ENCODE peak calls at places on chromosomes 6 and 20, in four cellular contexts. C is fibroblast of the aortic adventitia, A is lung, N is mucosa of descending colon. W is an unnamed sample.

GRCh38 chr20:23361108-23361650 is 803 bp upstream of the GZF1 start:
- DNase-seq in C (peak; percentile 49), A (no peak), N (peak; percentile 48), W (peak; percentile 29)

GRCh38 chr6:87945966-87946365 is 101.7 kb upstream of the SPACA1 start:
- DNase-seq in C (peak; percentile 66), A (no peak), N (no peak), W (no peak)

GRCh38 chr6:158020811-158021210 is 39.1 kb downstream of the SYNJ2 start:
- DNase-seq in C (no peak), A (no peak), N (no peak), W (no peak)

GRCh38 chr6:24064106-24064505 is 61.9 kb upstream of the NRSN1 start:
- DNase-seq in C (no peak), A (no peak), N (peak; percentile 39), W (no peak)

GRCh38 chr6:143549630-143550268 is 38.2 kb upstream of the FUCA2 start:
- DNase-seq in C (no peak), A (no peak), N (no peak), W (no peak)

GRCh38 chr6:154410619-154411044 is 54.0 kb upstream of the IPCEF1 start:
- DNase-seq in C (peak; percentile 98), A (peak; percentile 33), N (peak; percentile 10), W (no peak)

GRCh38 chr6:55820696-55821095 is 54.7 kb downstream of the BMP5 start:
- DNase-seq in C (no peak), A (no peak), N (no peak), W (no peak)

GRCh38 chr20:2692886-2693285 is 306 bp downstream of the EBF4 start:
- DNase-seq in C (no peak), A (no peak), N (no peak), W (no peak)

GRCh38 chr6:38651121-38651784 is 11.5 kb upstream of the BTBD9 start:
- DNase-seq in C (no peak), A (no peak), N (no peak), W (no peak)

GRCh38 chr6:17096076-17096475 is 5.8 kb upstream of the STMND1 start:
- DNase-seq in C (peak; percentile 15), A (no peak), N (no peak), W (no peak)

GRCh38 chr6:17093692-17094091 is 8.2 kb upstream of the STMND1 start:
- DNase-seq in C (no peak), A (no peak), N (no peak), W (no peak)

GRCh38 chr6:17086469-17086868 is 15.4 kb upstream of the STMND1 start:
- DNase-seq in C (peak; percentile 86), A (peak; percentile 53), N (peak; percentile 71), W (peak; percentile 65)

GRCh38 chr6:17088091-17088611 is 13.7 kb upstream of the STMND1 start:
- DNase-seq in C (no peak), A (no peak), N (no peak), W (no peak)

DNA sequence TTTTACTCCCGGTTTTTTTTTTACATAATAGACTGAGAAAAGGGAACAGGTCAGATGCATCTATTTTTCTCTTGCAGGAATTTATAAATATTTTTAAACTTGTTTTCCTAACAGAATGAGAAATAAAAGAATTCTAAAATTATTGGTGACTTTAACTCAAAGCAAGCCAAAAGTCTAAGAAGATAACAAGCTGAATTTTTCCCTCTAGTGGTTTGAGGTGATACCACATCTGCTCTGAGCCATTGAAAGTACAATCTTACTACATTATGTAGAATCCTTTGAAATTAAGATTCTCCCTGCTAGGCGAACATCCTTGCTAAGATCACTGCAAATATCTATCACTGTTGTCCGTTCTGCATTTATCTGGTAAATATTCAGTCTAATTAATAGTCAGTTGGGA is 10.7 kb upstream of the STMND1 start:
- DNase-seq in C (peak; percentile 26), A (no peak), N (no peak), W (no peak)
- TF ChIP-seq CTCF in C (peak; percentile 65), A (no peak), N (no peak), W (no peak)

DNA sequence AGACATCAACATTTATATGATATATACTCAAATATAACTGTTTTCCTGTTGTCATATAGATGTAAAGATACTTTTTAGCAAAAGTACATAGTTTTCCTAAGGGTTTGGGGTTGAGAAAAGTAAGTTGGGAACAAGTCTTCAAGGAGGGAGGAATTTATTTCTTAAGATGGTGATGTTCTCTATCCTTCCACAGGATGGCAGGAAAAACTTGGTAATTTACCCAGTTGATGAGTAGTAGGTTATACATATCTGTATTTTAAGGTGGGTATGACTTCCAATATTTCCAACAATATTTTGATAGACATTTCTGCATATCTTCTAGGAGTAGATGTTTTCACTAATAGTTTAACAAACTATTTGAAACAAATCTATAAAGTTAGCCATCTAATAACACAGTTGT is 254.4 kb downstream of the RIMS1 start:
- DNase-seq in C (peak; percentile 3), A (no peak), N (no peak), W (no peak)
- TF ChIP-seq CTCF in C (no peak), A (no peak), N (no peak), W (no peak)

GRCh38 chr6:75563032-75563431 is 38.6 kb upstream of the SENP6 start:
- DNase-seq in C (peak; percentile 24), A (no peak), N (peak; percentile 20), W (no peak)
- TF ChIP-seq CTCF in C (peak; percentile 45), A (no peak), N (no peak), W (peak; percentile 22)

GRCh38 chr6:125986295-125986955 is at the start of gene TRMT11:
- DNase-seq in C (peak; percentile 85), A (peak; percentile 91), N (peak; percentile 89), W (peak; percentile 91)
- TF ChIP-seq CTCF in C (no peak), A (no peak), N (no peak), W (no peak)

GRCh38 chr6:2596222-2596621 is 154.5 kb downstream of the MYLK4 start:
- DNase-seq in C (no peak), A (no peak), N (no peak), W (no peak)
- TF ChIP-seq CTCF in C (no peak), A (no peak), N (no peak), W (no peak)

DNA sequence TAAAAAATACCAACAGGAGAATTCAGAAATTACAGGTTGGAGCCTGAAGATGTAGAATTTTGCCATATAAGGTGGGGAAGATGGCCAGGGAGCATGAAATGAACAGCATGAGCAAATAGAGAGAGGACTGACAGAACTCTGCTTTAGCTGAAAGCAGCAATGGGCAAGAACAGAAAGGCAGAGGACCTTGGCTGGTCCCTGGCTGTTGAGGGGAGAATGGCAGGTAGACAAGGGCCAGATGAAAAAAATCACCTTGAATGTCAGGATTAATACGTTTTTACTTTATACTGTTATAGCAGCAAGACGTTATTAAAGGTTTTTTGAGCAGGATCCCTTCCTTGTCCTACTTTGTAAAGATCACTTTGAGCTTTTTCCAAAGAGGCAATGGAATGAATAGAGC is 991 bp downstream of the PPIL1 start:
- DNase-seq in C (no peak), A (no peak), N (no peak), W (no peak)
- TF ChIP-seq CTCF in C (no peak), A (no peak), N (no peak), W (no peak)

GRCh38 chr20:32077192-32077591 is 25.1 kb downstream of the HCK start:
- DNase-seq in C (no peak), A (no peak), N (no peak), W (no peak)
- TF ChIP-seq CTCF in C (no peak), A (no peak), N (no peak), W (no peak)

DNA sequence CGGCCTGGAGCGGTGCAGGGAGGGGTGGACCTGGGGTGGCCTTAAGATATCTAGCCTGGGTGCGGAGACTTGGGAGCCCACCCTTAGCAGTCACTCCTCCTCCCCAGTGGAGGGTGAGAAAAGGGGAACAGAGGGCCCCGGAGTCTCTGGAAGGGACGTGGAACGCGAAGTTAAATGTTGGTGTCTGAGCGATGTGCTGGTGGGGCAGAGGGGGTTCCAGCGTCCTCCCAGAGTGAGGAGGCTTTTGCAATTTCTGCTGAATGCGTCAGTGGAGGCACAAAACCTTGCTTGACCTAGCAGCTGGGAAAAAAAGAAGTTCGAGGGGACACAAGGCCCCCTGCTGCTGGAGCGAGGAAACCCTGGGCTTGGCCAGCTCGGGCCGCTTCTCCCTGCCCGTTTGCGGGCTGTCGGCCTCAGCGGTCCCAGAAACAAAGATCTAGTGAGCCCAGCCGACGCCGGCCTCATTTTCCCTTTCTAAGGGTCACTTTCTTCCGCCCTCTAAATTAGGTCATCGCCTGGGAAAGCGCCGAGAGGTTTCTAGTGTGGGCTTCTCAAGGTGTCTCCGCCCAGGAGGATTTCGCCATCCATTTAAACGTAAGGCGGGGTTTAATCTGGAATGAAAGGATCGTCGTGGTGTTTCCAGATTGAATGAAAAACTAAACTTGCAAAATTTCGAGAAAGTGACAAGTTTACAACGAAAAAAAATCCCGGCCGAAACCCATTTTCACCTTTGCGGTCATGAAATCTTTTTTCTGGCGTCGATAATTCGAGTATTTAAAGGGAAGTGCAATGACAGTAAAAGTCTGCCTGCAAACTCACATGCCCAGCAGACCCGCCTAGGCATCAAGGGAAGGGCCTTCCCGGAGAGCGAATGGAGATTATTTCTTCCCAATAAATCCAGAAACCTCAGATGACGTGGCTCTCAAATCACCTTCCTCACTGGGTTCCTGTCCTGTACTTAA is 4.5 kb downstream of the OLIG3 start:
- DNase-seq in C (no peak), A (no peak), N (no peak), W (no peak)
- TF ChIP-seq CTCF in C (no peak), A (no peak), N (no peak), W (no peak)

W was measured in colonic mucosa.